ENCODE peak calls at places on chromosomes 12 and 14, in ten cellular contexts. C, Z, F, H, B, V, U, G, I and S are unnamed samples. For H3K9me3, the result is how much of the 10 kb centered on the place peaks cover.

GRCh38 chr14:100098171-100098570 is 32.9 kb downstream of the EVL start:
- DNase-seq in C (no peak), Z (no peak), F (no peak), H (no peak), B (no peak), V (no peak), U (no peak), G (no peak), I (no peak), S (no peak)

GRCh38 chr14:104299993-104300761 is 161.8 kb downstream of the KIF26A start:
- DNase-seq in C (peak), Z (no peak), F (no peak), H (no peak), B (no peak), V (no peak), U (no peak), G (no peak), I (no peak), S (no peak)

GRCh38 chr14:59363545-59364226 is 101.5 kb downstream of the GPR135 start:
- DNase-seq in C (no peak), Z (no peak), F (peak), H (no peak), B (peak), V (no peak), U (no peak), G (no peak), I (no peak), S (no peak)

GRCh38 chr12:126483145-126484068 is 1418.2 kb downstream of the AACS start:
- DNase-seq in C (no peak), Z (no peak), F (peak), H (no peak), B (no peak), V (no peak), U (no peak), G (no peak), I (peak), S (no peak)

GRCh38 chr14:42475289-42475688 is 868.6 kb downstream of the LRFN5 start:
- DNase-seq in C (no peak), Z (no peak), F (no peak), H (no peak), B (no peak), V (no peak), U (no peak), G (no peak), I (no peak), S (no peak)

GRCh38 chr14:86057018-86057667 is 527.2 kb downstream of the FLRT2 start:
- DNase-seq in C (no peak), Z (no peak), F (peak), H (no peak), B (peak), V (peak), U (no peak), G (no peak), I (peak), S (no peak)

GRCh38 chr14:40870252-40870651 is 736.4 kb upstream of the LRFN5 start:
- DNase-seq in C (no peak), Z (no peak), F (no peak), H (no peak), B (no peak), V (no peak), U (no peak), G (no peak), I (no peak), S (no peak)

GRCh38 chr14:38868415-38869290 is 234.4 kb downstream of the SEC23A start:
- DNase-seq in C (no peak), Z (peak), F (no peak), H (no peak), B (no peak), V (no peak), U (no peak), G (no peak), I (no peak), S (no peak)

GRCh38 chr12:54759751-54760150 is 94.6 kb upstream of the MUCL1 start:
- DNase-seq in C (no peak), Z (no peak), F (no peak), H (peak), B (peak), V (peak), U (no peak), G (no peak), I (peak), S (peak)

GRCh38 chr12:5945071-5946008 is at the start of gene ANO2:
- DNase-seq in C (no peak), Z (no peak), F (peak), H (peak), B (no peak), V (peak), U (no peak), G (no peak), I (peak), S (no peak)

GRCh38 chr14:54438703-54439102 is 2.5 kb downstream of the CNIH1 start:
- DNase-seq in C (no peak), Z (no peak), F (no peak), H (no peak), B (no peak), V (no peak), U (no peak), G (no peak), I (no peak), S (no peak)

GRCh38 chr12:5965950-5966383 is 20.9 kb upstream of the ANO2 start:
- DNase-seq in C (peak), Z (peak), F (peak), H (peak), B (peak), V (peak), U (no peak), G (peak), I (peak), S (peak)

GRCh38 chr14:105050551-105050897 is 14.7 kb downstream of the GPR132 start:
- DNase-seq in C (peak), Z (peak), F (peak), H (no peak), B (peak), V (no peak), U (no peak), G (peak), I (no peak), S (no peak)

GRCh38 chr12:57632369-57632897 is 568 bp downstream of the B4GALNT1 start:
- DNase-seq in C (no peak), Z (peak), F (peak), H (peak), B (no peak), V (peak), U (no peak), G (no peak), I (peak), S (no peak)

GRCh38 chr12:18250313-18250916 is 10.9 kb upstream of the PIK3C2G start:
- DNase-seq in C (no peak), Z (no peak), F (peak), H (peak), B (peak), V (peak), U (no peak), G (no peak), I (peak), S (peak)

GRCh38 chr12:78018146-78018910 is 187.6 kb downstream of the NAV3 start:
- DNase-seq in C (no peak), Z (peak), F (no peak), H (peak), B (peak), V (no peak), U (no peak), G (no peak), I (peak), S (no peak)

GRCh38 chr12:131159660-131160059 is 206.0 kb downstream of the ADGRD1 start:
- DNase-seq in C (no peak), Z (no peak), F (no peak), H (no peak), B (no peak), V (no peak), U (no peak), G (no peak), I (no peak), S (no peak)

GRCh38 chr12:124651508-124652273 is 84.3 kb upstream of the NCOR2 start:
- DNase-seq in C (no peak), Z (no peak), F (no peak), H (no peak), B (no peak), V (no peak), U (no peak), G (no peak), I (no peak), S (no peak)

GRCh38 chr12:101647711-101648110 is 49.7 kb upstream of the CHPT1 start:
- DNase-seq in C (no peak), Z (no peak), F (no peak), H (no peak), B (no peak), V (no peak), U (no peak), G (no peak), I (no peak), S (no peak)

GRCh38 chr12:754871-755562 is 2.6 kb downstream of the WNK1 start:
- DNase-seq in C (no peak), Z (no peak), F (no peak), H (no peak), B (peak), V (peak), U (no peak), G (no peak), I (peak), S (no peak)

DNA sequence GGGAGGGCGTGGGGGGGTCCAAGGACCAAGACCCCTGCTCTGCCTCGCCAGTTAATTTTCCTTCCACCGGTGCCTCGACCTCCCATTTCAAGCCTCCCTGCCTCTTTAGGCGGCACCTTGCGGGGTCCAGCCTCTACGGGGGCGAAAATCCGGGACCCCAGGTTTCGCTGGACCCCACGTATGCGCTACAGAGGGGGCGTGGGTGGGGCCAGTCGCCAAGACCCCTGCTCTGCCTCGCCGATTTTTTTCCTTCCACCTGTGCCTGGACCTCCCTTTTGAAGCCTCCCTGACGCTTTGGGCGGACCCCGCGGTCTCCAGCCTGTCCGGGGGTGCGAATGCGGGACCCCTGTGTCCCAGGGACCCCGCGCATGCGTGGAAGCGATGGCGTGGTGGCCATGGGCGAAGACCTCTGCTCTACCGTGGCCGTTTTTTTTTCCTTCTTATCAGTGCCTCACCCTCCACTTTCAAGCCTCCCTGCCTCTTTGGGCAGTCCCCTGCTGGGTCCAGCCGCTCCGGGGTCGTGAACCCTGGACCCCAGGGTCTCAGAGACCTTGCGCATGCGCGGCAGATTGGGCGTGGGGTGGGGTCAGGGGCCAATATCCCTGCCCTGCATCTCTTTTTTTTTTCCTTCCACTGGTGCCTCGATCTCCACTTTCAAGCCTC is 324.2 kb downstream of the ALG10 start:
- DNase-seq in C (no peak), Z (no peak), F (no peak), H (no peak), B (no peak), V (no peak), U (no peak), G (no peak), I (no peak), S (no peak)
- H3K9me3 ChIP-seq in C (under half), Z (under half), F (under half), H (half or more), B (under half), V (under half), U (half or more), G (under half), I (under half), S (under half)

GRCh38 chr14:28778718-28779117 is 12.1 kb downstream of the FOXG1 start:
- DNase-seq in C (no peak), Z (no peak), F (no peak), H (no peak), B (no peak), V (no peak), U (no peak), G (no peak), I (no peak), S (no peak)

GRCh38 chr14:28776482-28777266 is 10.1 kb downstream of the FOXG1 start:
- DNase-seq in C (no peak), Z (no peak), F (no peak), H (no peak), B (no peak), V (no peak), U (no peak), G (no peak), I (no peak), S (no peak)

GRCh38 chr14:28779416-28779941 is 12.9 kb downstream of the FOXG1 start:
- DNase-seq in C (no peak), Z (no peak), F (no peak), H (no peak), B (no peak), V (no peak), U (no peak), G (no peak), I (no peak), S (no peak)

GRCh38 chr14:28774764-28775738 is 8.5 kb downstream of the FOXG1 start:
- DNase-seq in C (no peak), Z (no peak), F (no peak), H (no peak), B (no peak), V (no peak), U (no peak), G (no peak), I (no peak), S (no peak)

GRCh38 chr14:28777773-28778606 is 11.4 kb downstream of the FOXG1 start:
- DNase-seq in C (no peak), Z (no peak), F (no peak), H (no peak), B (no peak), V (no peak), U (no peak), G (no peak), I (no peak), S (no peak)
- H3K9me3 ChIP-seq in C (under half), Z (under half), F (under half), H (under half), B (under half), V (under half), U (under half), G (under half), I (under half), S (under half)

GRCh38 chr14:80231732-80232131 is 20.4 kb upstream of the DIO2 start:
- DNase-seq in C (no peak), Z (no peak), F (no peak), H (no peak), B (no peak), V (no peak), U (no peak), G (no peak), I (no peak), S (no peak)
- H3K9me3 ChIP-seq in C (under half), Z (under half), F (under half), H (under half), B (under half), V (under half), U (under half), G (under half), I (under half), S (under half)

DNA sequence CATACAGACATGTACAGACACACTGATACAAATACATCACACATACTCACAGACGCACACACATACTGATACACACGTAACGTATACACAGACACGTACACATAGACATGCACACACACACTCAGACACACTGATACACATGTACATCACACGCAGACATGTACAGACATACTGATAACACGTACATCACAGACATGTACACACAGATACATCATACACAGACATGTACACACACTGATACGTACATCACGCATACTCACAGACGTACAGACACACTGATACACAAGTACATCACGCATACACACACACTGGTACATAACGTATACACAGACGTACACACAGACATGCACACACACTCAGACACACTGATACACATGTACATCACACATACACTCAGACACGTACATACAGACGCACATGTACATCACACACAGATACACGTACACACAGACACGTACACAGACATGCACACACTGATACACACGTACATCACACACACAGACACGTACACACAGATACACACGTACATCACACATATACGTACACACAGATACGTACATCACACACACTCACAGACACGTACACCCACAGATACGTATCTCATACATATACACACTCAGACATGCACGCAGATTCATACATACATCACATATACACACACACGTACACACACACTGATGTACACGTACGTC is 5.1 kb downstream of the ZNF605 start:
- DNase-seq in C (no peak), Z (no peak), F (no peak), H (no peak), B (no peak), V (no peak), U (no peak), G (no peak), I (no peak), S (no peak)
- H3K9me3 ChIP-seq in C (under half), Z (under half), F (under half), H (half or more), B (half or more), V (under half), U (half or more), G (half or more), I (half or more), S (half or more)

GRCh38 chr12:34595749-34596733 is 573.7 kb downstream of the ALG10 start:
- DNase-seq in C (no peak), Z (peak), F (no peak), H (no peak), B (no peak), V (no peak), U (peak), G (peak), I (no peak), S (no peak)

GRCh38 chr12:34597548-34598351 is 575.5 kb downstream of the ALG10 start:
- DNase-seq in C (no peak), Z (peak), F (no peak), H (no peak), B (no peak), V (no peak), U (peak), G (no peak), I (no peak), S (no peak)

GRCh38 chr12:34591966-34592365 is 569.7 kb downstream of the ALG10 start:
- DNase-seq in C (no peak), Z (no peak), F (no peak), H (no peak), B (no peak), V (no peak), U (no peak), G (no peak), I (no peak), S (no peak)
- H3K9me3 ChIP-seq in C (under half), Z (under half), F (under half), H (under half), B (under half), V (under half), U (half or more), G (under half), I (half or more), S (under half)

GRCh38 chr14:82482345-82482744 is 948.7 kb upstream of the SEL1L start:
- DNase-seq in C (no peak), Z (no peak), F (no peak), H (no peak), B (no peak), V (no peak), U (no peak), G (no peak), I (no peak), S (no peak)
- H3K9me3 ChIP-seq in C (under half), Z (under half), F (under half), H (under half), B (under half), V (under half), U (under half), G (under half), I (under half), S (under half)

GRCh38 chr12:11152725-11153124 is 18.3 kb upstream of the SMIM10L1 start:
- DNase-seq in C (no peak), Z (no peak), F (no peak), H (no peak), B (no peak), V (no peak), U (no peak), G (no peak), I (no peak), S (no peak)

GRCh38 chr12:11147420-11147819 is 13.0 kb upstream of the TAS2R30 start:
- DNase-seq in C (no peak), Z (no peak), F (no peak), H (no peak), B (no peak), V (no peak), U (no peak), G (no peak), I (no peak), S (no peak)

GRCh38 chr12:11154400-11154925 is 16.5 kb upstream of the SMIM10L1 start:
- DNase-seq in C (no peak), Z (no peak), F (no peak), H (no peak), B (no peak), V (no peak), U (no peak), G (no peak), I (no peak), S (no peak)

GRCh38 chr12:11150832-11151231 is 16.4 kb upstream of the TAS2R30 start:
- DNase-seq in C (no peak), Z (no peak), F (no peak), H (no peak), B (no peak), V (no peak), U (no peak), G (no peak), I (no peak), S (no peak)
- H3K9me3 ChIP-seq in C (under half), Z (under half), F (under half), H (under half), B (under half), V (under half), U (under half), G (under half), I (under half), S (under half)

GRCh38 chr14:79483989-79484388 is 727.3 kb downstream of the DIO2 start:
- DNase-seq in C (no peak), Z (no peak), F (no peak), H (no peak), B (no peak), V (no peak), U (no peak), G (no peak), I (no peak), S (no peak)

GRCh38 chr14:79483472-79483871 is 727.8 kb downstream of the DIO2 start:
- DNase-seq in C (no peak), Z (no peak), F (no peak), H (no peak), B (peak), V (no peak), U (no peak), G (no peak), I (no peak), S (no peak)

GRCh38 chr14:79491161-79491560 is 720.1 kb downstream of the DIO2 start:
- DNase-seq in C (no peak), Z (no peak), F (no peak), H (no peak), B (no peak), V (no peak), U (no peak), G (no peak), I (no peak), S (no peak)

GRCh38 chr14:79493081-79493652 is 718.1 kb downstream of the DIO2 start:
- DNase-seq in C (no peak), Z (no peak), F (no peak), H (no peak), B (peak), V (no peak), U (no peak), G (no peak), I (no peak), S (no peak)

DNA sequence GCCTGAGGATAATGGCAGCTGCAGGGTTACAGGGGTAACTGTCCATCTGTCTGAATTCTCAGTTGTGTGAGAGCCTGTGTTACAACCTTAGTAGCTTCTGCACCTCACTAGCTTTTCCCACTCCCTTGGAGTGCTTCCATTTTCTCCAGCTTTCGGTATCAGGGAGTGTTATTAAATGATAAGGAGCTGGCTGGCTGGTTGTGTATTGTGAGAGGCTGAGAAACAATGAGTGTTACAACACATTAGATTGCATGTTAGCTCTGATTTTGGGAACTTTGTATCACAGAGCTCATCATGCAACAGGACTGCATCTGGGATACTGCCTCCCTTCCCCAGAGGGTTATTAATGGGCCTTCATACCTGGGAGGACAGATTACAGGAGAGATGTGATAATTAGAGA is 723.7 kb downstream of the DIO2 start:
- DNase-seq in C (no peak), Z (peak), F (no peak), H (no peak), B (no peak), V (no peak), U (no peak), G (no peak), I (no peak), S (no peak)
- H3K9me3 ChIP-seq in C (under half), Z (under half), F (under half), H (under half), B (under half), V (under half), U (under half), G (under half), I (under half), S (under half)